ENCODE peak calls at places on chromosomes 1 and 21, in eight cellular contexts. F is endothelial cell, G is amniotic epithelial cell, X is glutamatergic neuron, K is Peyer's patch, B is C1 segment of cervical spinal cord, Z is right cardiac atrium, P is SW 1271. N is an unnamed sample.

GRCh38 chr1:207017615-207018559 is 14.7 kb downstream of the C1orf116 start:
- DNase-seq in B (no peak), F (no peak), G (no peak), K (no peak), X (no peak), P (no peak), Z (peak), N (no peak)

GRCh38 chr1:1006305-1007159 is 6.6 kb upstream of the HES4 start:
- DNase-seq in Z (peak), F (no peak), K (peak), B (no peak), G (no peak), P (no peak), X (no peak), N (no peak)

GRCh38 chr1:80050085-80050484 is 1043.6 kb upstream of the ADGRL4 start:
- DNase-seq in K (no peak), F (no peak), P (no peak), X (no peak), Z (no peak), G (no peak), B (no peak), N (no peak)

GRCh38 chr21:37365657-37366487 is 701 bp upstream of the DYRK1A start:
- DNase-seq in B (peak), Z (peak), X (peak), G (peak), F (peak), P (peak), K (peak), N (peak)

GRCh38 chr1:42999308-42999707 is 40.6 kb upstream of the SLC2A1 start:
- DNase-seq in K (peak), Z (no peak), G (no peak), B (no peak), P (no peak), F (no peak), X (no peak), N (no peak)

GRCh38 chr1:20142001-20142710 is 3.0 kb downstream of the PLA2G2F start:
- DNase-seq in P (no peak), F (no peak), G (no peak), B (no peak), X (no peak), Z (no peak), K (peak), N (no peak)

GRCh38 chr1:65431111-65431705 is 10.7 kb downstream of the LEPR start:
- DNase-seq in F (no peak), X (no peak), G (peak), K (no peak), P (peak), Z (no peak), B (no peak), N (no peak)

GRCh38 chr1:91428182-91428798 is 23.7 kb upstream of the HFM1 start:
- DNase-seq in F (no peak), G (no peak), Z (no peak), B (no peak), X (no peak), P (no peak), K (no peak), N (no peak)

GRCh38 chr1:204873176-204873575 is 2.5 kb downstream of the NFASC start:
- DNase-seq in B (no peak), K (no peak), P (no peak), F (no peak), G (no peak), Z (no peak), X (no peak), N (no peak)

GRCh38 chr1:109094377-109094803 is 3.8 kb downstream of the TMEM167B start:
- DNase-seq in P (peak), X (no peak), G (peak), B (no peak), F (no peak), Z (no peak), K (no peak), N (no peak)

GRCh38 chr1:231699769-231700168 is 73.2 kb downstream of the DISC1 start:
- DNase-seq in F (no peak), G (peak), P (no peak), K (no peak), Z (no peak), B (no peak), X (no peak), N (no peak)

GRCh38 chr21:44006656-44007055 is 5.5 kb upstream of the TRAPPC10 start:
- DNase-seq in P (no peak), G (peak), X (no peak), F (no peak), B (no peak), Z (peak), K (no peak), N (no peak)

GRCh38 chr1:30816211-30817082 is 58.9 kb upstream of the LAPTM5 start:
- DNase-seq in G (peak), P (peak), F (peak), Z (peak), K (no peak), X (peak), B (peak), N (no peak)

GRCh38 chr1:68600049-68600661 is 103.3 kb upstream of the DEPDC1 start:
- DNase-seq in P (peak), K (no peak), B (no peak), X (no peak), G (peak), Z (no peak), F (peak), N (no peak)

GRCh38 chr1:53559391-53559815 is 100.2 kb downstream of the DMRTB1 start:
- DNase-seq in G (no peak), X (peak), B (no peak), F (no peak), P (no peak), K (peak), Z (no peak), N (no peak)

GRCh38 chr1:89598450-89599331 is 34.2 kb upstream of the LRRC8C start:
- DNase-seq in P (peak), G (peak), X (no peak), Z (no peak), B (no peak), K (no peak), F (peak), N (no peak)

N was measured in GM06990.